ENCODE peak calls at places on chromosomes 4 and X, in four cellular contexts. Z is K562, L is GM12878, K is H1. V is an unnamed sample.

GRCh38 chr4:104416725-104417363 is 77.8 kb downstream of the CXXC4 start:
- DNase-seq in Z (no peak), L (no peak), K (no peak), V (peak)

GRCh38 chr4:71270901-71271300 is 67.9 kb upstream of the SLC4A4 start:
- DNase-seq in Z (peak), L (no peak), K (no peak), V (peak)

GRCh38 chr4:177380730-177381287 is 61.4 kb downstream of the AGA start:
- DNase-seq in Z (peak), L (no peak), K (peak), V (peak)

GRCh38 chr4:167616471-167616870 is 382.2 kb upstream of the SPOCK3 start:
- DNase-seq in Z (no peak), L (no peak), K (no peak), V (no peak)

GRCh38 chr4:142567199-142567598 is 278.9 kb downstream of the INPP4B start:
- DNase-seq in Z (no peak), L (no peak), K (peak), V (no peak)

GRCh38 chr4:121026034-121026433 is 46.3 kb downstream of the NDNF start:
- DNase-seq in Z (no peak), L (no peak), K (no peak), V (no peak)

GRCh38 chr4:176769519-176769918 is 23.2 kb downstream of the VEGFC start:
- DNase-seq in Z (no peak), L (no peak), K (no peak), V (no peak)

GRCh38 chr4:39970559-39971270 is 7.0 kb downstream of the PDS5A start:
- DNase-seq in Z (no peak), L (no peak), K (peak), V (peak)

GRCh38 chr4:33924239-33924638 is 2320.1 kb downstream of the ARAP2 start:
- DNase-seq in Z (no peak), L (no peak), K (no peak), V (no peak)

GRCh38 chr4:3674479-3674851 is 91.7 kb upstream of the ADRA2C start:
- DNase-seq in Z (no peak), L (no peak), K (no peak), V (no peak)

GRCh38 chr4:10083331-10083769 is 33.2 kb downstream of the WDR1 start:
- DNase-seq in Z (no peak), L (no peak), K (no peak), V (no peak)

GRCh38 chrX:107454302-107454701 is 4.8 kb downstream of the FRMPD3 start:
- DNase-seq in Z (no peak), L (no peak), K (no peak), V (no peak)

GRCh38 chr4:153432971-153433752 is 33.0 kb upstream of the TMEM131L start:
- DNase-seq in Z (peak), L (peak), K (peak), V (peak)

GRCh38 chrX:70030242-70030823 is 19.4 kb downstream of the AWAT2 start:
- DNase-seq in Z (peak), L (no peak), K (no peak), V (peak)

GRCh38 chr4:146041139-146042004 is 102.7 kb upstream of the ZNF827 start:
- DNase-seq in Z (no peak), L (no peak), K (no peak), V (no peak)

GRCh38 chr4:112411781-112412281 is 104.1 kb downstream of the NEUROG2 start:
- DNase-seq in Z (no peak), L (no peak), K (peak), V (no peak)

GRCh38 chr4:47494124-47494430 is 9.0 kb downstream of the ATP10D start:
- DNase-seq in Z (no peak), L (no peak), K (no peak), V (no peak)

GRCh38 chrX:150365051-150365952 is 2.2 kb downstream of the MAMLD1 start:
- DNase-seq in Z (peak), L (no peak), K (no peak), V (no peak)

GRCh38 chr4:159171287-159171686 is 68.4 kb downstream of the RAPGEF2 start:
- DNase-seq in Z (no peak), L (no peak), K (no peak), V (no peak)

GRCh38 chr4:141977433-141977832 is 341.1 kb downstream of the IL15 start:
- DNase-seq in Z (no peak), L (no peak), K (no peak), V (no peak)

GRCh38 chr4:157978680-157979361 is 194.0 kb downstream of the GASK1B start:
- DNase-seq in Z (peak), L (no peak), K (peak), V (peak)

GRCh38 chr4:41505161-41505653 is 32.8 kb upstream of the LIMCH1 start:
- DNase-seq in Z (no peak), L (no peak), K (no peak), V (no peak)

GRCh38 chrX:1521459-1521956 is 15.5 kb downstream of the P2RY8 start:
- DNase-seq in Z (no peak), L (peak), K (peak), V (peak)

GRCh38 chr4:170395773-170396172 is 306.0 kb upstream of the AADAT start:
- DNase-seq in Z (no peak), L (no peak), K (no peak), V (no peak)

GRCh38 chr4:14169460-14169859 is 541.9 kb upstream of the BOD1L1 start:
- DNase-seq in Z (no peak), L (no peak), K (no peak), V (no peak)

GRCh38 chr4:82125170-82125862 is 248.5 kb downstream of the HNRNPD start:
- DNase-seq in Z (no peak), L (no peak), K (no peak), V (no peak)

GRCh38 chrX:123989235-123989634 is 27.7 kb downstream of the STAG2 start:
- DNase-seq in Z (no peak), L (no peak), K (no peak), V (no peak)
- TF ChIP-seq CBX5 in Z (no peak), L (no peak), K (no peak), V (no peak)

GRCh38 chr4:22713841-22714240 is 21.1 kb downstream of the GBA3 start:
- DNase-seq in Z (no peak), L (no peak), K (no peak), V (no peak)

GRCh38 chr4:22707390-22707789 is 14.7 kb downstream of the GBA3 start:
- DNase-seq in Z (no peak), L (no peak), K (no peak), V (no peak)

GRCh38 chr4:22712105-22712504 is 19.4 kb downstream of the GBA3 start:
- DNase-seq in Z (no peak), L (no peak), K (no peak), V (no peak)

GRCh38 chr4:22708961-22709360 is 16.2 kb downstream of the GBA3 start:
- DNase-seq in Z (no peak), L (no peak), K (no peak), V (no peak)

DNA sequence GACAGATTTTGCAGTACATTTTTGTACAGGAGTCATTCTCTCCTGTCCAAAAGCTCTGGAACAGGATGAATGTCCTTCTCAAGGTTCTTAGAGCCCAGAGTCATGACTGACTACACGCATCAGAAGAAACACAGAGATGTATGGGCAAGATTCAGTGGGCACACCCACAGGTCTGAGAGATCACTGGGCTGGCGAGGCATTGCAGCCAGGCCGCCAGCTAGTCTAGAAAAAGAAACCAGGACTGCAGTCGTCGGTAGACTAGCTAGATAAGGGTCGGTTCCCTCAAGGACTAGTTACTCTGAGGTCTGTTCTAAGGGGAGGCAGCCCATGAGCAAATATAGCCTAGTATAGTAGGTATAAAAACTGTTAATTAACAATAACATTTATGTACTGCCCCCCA is 19.8 kb downstream of the GBA3 start:
- DNase-seq in Z (no peak), L (no peak), K (no peak), V (no peak)
- TF ChIP-seq CBX5 in Z (no peak), L (no peak), K (no peak), V (no peak)

GRCh38 chrX:45801554-45801953 is 600.9 kb upstream of the DIPK2B start:
- DNase-seq in Z (no peak), L (no peak), K (no peak), V (no peak)
- TF ChIP-seq CBX5 in Z (no peak), L (no peak), K (no peak), V (no peak)

DNA sequence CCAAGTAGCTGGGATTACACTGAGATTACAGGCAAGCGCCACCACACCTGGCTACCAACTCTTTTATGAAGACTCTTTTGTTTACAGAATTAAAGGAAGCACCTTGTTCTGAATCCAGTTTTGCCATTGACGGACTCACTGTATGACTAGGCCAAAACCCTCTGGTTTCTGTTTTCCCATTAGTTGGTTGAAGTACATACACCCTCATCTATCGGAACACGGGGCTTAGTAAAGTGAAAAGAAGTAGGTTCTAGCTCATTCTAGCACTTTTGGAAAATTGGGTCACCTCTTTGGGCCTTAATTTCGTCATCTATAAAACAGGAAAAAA is 360.4 kb upstream of the ZCCHC13 start:
- DNase-seq in Z (no peak), L (no peak), K (no peak), V (no peak)
- TF ChIP-seq CBX5 in Z (no peak), L (no peak), K (no peak), V (no peak)

GRCh38 chrX:66676990-66677389 is 38.1 kb upstream of the EDA2R start:
- DNase-seq in Z (no peak), L (no peak), K (no peak), V (no peak)
- TF ChIP-seq CBX5 in Z (no peak), L (no peak), K (no peak), V (no peak)

V was measured in HepG2.